ENCODE peak calls at places on chromosomes 13 and 19, in four cellular contexts. T is H4; E is activated CD4-positive, CD25-positive, alpha-beta regulatory T cell; I is progenitor cell of endocrine pancreas. D is an unnamed sample.

GRCh38 chr13:94967183-94968039 is 255.1 kb upstream of the SOX21 start:
- DNase-seq in E (no peak), T (no peak), I (peak; percentile 37), D (peak; percentile 52)

GRCh38 chr13:73715114-73715909 is 418.9 kb downstream of the KLF12 start:
- DNase-seq in T (no peak), E (peak; percentile 11), I (no peak), D (no peak)

GRCh38 chr13:72137782-72138181 is 270.8 kb upstream of the DACH1 start:
- DNase-seq in T (no peak), I (no peak), E (no peak), D (no peak)

GRCh38 chr13:25168800-25169199 is 3.3 kb downstream of the AMER2 start:
- DNase-seq in T (no peak), I (no peak), E (no peak), D (no peak)

GRCh38 chr13:80577951-80578670 is 237.2 kb upstream of the SPRY2 start:
- DNase-seq in E (no peak), I (no peak), T (peak; percentile 2), D (peak; percentile 72)

GRCh38 chr13:21511841-21512240 is 52.7 kb upstream of the ZDHHC20 start:
- DNase-seq in I (no peak), T (no peak), E (no peak), D (no peak)

GRCh38 chr19:18541992-18542935 is 1.1 kb downstream of the FKBP8 start:
- DNase-seq in E (no peak), I (no peak), T (no peak), D (peak; percentile 50)

GRCh38 chr13:99577934-99578917 is 77.0 kb downstream of the TM9SF2 start:
- DNase-seq in I (no peak), T (no peak), E (no peak), D (no peak)

GRCh38 chr19:57410748-57411671 is at the start of gene ZNF17:
- DNase-seq in T (peak; percentile 95), I (peak; percentile 72), E (peak; percentile 80), D (peak; percentile 91)